ENCODE peak calls at places on chromosomes 5 and 9, in seven cellular contexts. D, Q, M, P, U, C and B are unnamed samples. For H3K36me3 and H4K20me1, the result is how much of the 10 kb centered on the place peaks cover.

GRCh38 chr5:159133041-159133741 is 33.5 kb upstream of the EBF1 start:
- DNase-seq in P (peak), Q (peak), D (peak), U (peak), C (peak), M (peak), B (no peak)

GRCh38 chr5:53087596-53087995 is 22.0 kb downstream of the MOCS2 start:
- DNase-seq in C (no peak), P (no peak), M (no peak), D (no peak), Q (no peak), U (no peak), B (no peak)

GRCh38 chr5:139492700-139493192 is 10.2 kb upstream of the STING1 start:
- DNase-seq in U (no peak), C (peak), D (peak), P (peak), Q (peak), M (peak), B (no peak)

GRCh38 chr9:138043411-138044345 is 166.1 kb downstream of the CACNA1B start:
- DNase-seq in U (no peak), P (no peak), D (no peak), Q (no peak), C (no peak), M (no peak), B (no peak)

GRCh38 chr9:127207734-127208410 is 56.7 kb upstream of the GARNL3 start:
- DNase-seq in C (no peak), U (no peak), D (no peak), Q (no peak), P (no peak), M (no peak), B (no peak)

GRCh38 chr9:36187414-36187813 is 3.3 kb upstream of the CLTA start:
- DNase-seq in Q (peak), C (peak), P (no peak), D (peak), U (peak), M (peak), B (no peak)

GRCh38 chr9:118094387-118094786 is 390.2 kb downstream of the TLR4 start:
- DNase-seq in C (no peak), P (no peak), U (no peak), M (no peak), D (no peak), Q (no peak), B (no peak)

GRCh38 chr5:176614805-176615478 is 5.0 kb upstream of the GPRIN1 start:
- DNase-seq in M (peak), C (peak), Q (peak), P (peak), D (peak), U (no peak), B (no peak)

GRCh38 chr9:6829027-6829426 is 71.3 kb downstream of the KDM4C start:
- DNase-seq in Q (no peak), C (no peak), P (peak), U (no peak), M (peak), D (peak), B (no peak)

GRCh38 chr5:143008809-143009521 is 238.8 kb downstream of the ARHGAP26 start:
- DNase-seq in M (peak), Q (peak), C (peak), P (peak), U (peak), D (peak), B (peak)

GRCh38 chr5:43281840-43282658 is 31.2 kb downstream of the HMGCS1 start:
- DNase-seq in D (peak), C (peak), U (no peak), M (peak), Q (peak), P (peak), B (no peak)

GRCh38 chr5:149455889-149456409 is 76.9 kb upstream of the IL17B start:
- DNase-seq in P (peak), C (peak), U (no peak), D (peak), M (peak), Q (peak), B (no peak)

GRCh38 chr5:87599778-87600177 is 187.0 kb upstream of the CCNH start:
- DNase-seq in U (no peak), C (no peak), P (no peak), D (no peak), M (no peak), Q (no peak), B (no peak)

GRCh38 chr5:10636363-10637142 is 72.7 kb downstream of the ANKRD33B start:
- DNase-seq in M (no peak), U (no peak), Q (no peak), C (no peak), P (no peak), D (no peak), B (no peak)

GRCh38 chr9:111896942-111897830 is 572 bp downstream of the UGCG start:
- DNase-seq in M (peak), U (no peak), P (peak), C (peak), D (no peak), Q (no peak), B (no peak)

GRCh38 chr5:135264451-135265445 is 134.3 kb downstream of the MACROH2A1 start:
- DNase-seq in Q (no peak), M (no peak), C (peak), P (no peak), U (no peak), D (peak), B (no peak)

GRCh38 chr9:122186301-122186700 is 26.6 kb downstream of the MORN5 start:
- DNase-seq in C (no peak), M (no peak), D (no peak), U (no peak), Q (no peak), P (no peak), B (no peak)

GRCh38 chr5:155250601-155251000 is 237.0 kb downstream of the KIF4B start:
- DNase-seq in Q (no peak), D (no peak), U (no peak), C (no peak), M (no peak), P (no peak), B (no peak)

GRCh38 chr9:4654084-4654483 is 8.0 kb upstream of the PLPP6 start:
- DNase-seq in M (no peak), P (no peak), D (no peak), Q (no peak), U (no peak), C (no peak), B (no peak)

GRCh38 chr5:97009212-97009898 is 73.5 kb downstream of the LNPEP start:
- DNase-seq in M (peak), U (peak), D (no peak), Q (no peak), C (no peak), P (no peak), B (no peak)

GRCh38 chr9:89160797-89161196 is 17.8 kb downstream of the SHC3 start:
- DNase-seq in U (no peak), M (no peak), D (no peak), Q (no peak), C (no peak), P (no peak), B (no peak)

GRCh38 chr5:74919487-74919886 is 53.3 kb upstream of the FAM169A start:
- DNase-seq in Q (peak), U (no peak), D (peak), M (peak), P (peak), C (peak), B (no peak)

GRCh38 chr9:2415326-2415725 is 206.3 kb upstream of the VLDLR start:
- DNase-seq in M (no peak), Q (no peak), U (no peak), D (no peak), C (no peak), P (no peak), B (no peak)

GRCh38 chr9:131809941-131810344 is 70.1 kb upstream of the RAPGEF1 start:
- DNase-seq in M (peak), U (no peak), C (peak), Q (peak), P (peak), D (peak), B (no peak)

GRCh38 chr5:40258205-40258604 is 421.5 kb upstream of the PTGER4 start:
- DNase-seq in M (no peak), C (no peak), U (no peak), D (no peak), P (no peak), Q (no peak), B (peak)

GRCh38 chr5:115369430-115370144 is 73.1 kb upstream of the CCDC112 start:
- DNase-seq in P (no peak), Q (no peak), M (no peak), C (no peak), U (no peak), D (no peak), B (no peak)

GRCh38 chr5:43416233-43416987 is 4.2 kb upstream of the CCL28 start:
- DNase-seq in M (no peak), U (no peak), P (no peak), D (no peak), C (peak), Q (peak), B (no peak)

GRCh38 chr9:86821011-86821845 is 126.1 kb downstream of the GAS1 start:
- DNase-seq in D (peak), Q (peak), C (peak), U (no peak), M (peak), P (no peak), B (no peak)

GRCh38 chr5:88681402-88681801 is 201.6 kb downstream of the MEF2C start:
- DNase-seq in C (no peak), D (no peak), Q (no peak), M (no peak), P (no peak), U (no peak), B (no peak)

GRCh38 chr9:20526500-20527319 is 95.6 kb downstream of the MLLT3 start:
- DNase-seq in C (peak), M (peak), D (peak), P (no peak), U (peak), Q (peak), B (no peak)

GRCh38 chr9:23123048-23123632 is 676.5 kb downstream of the DMRTA1 start:
- DNase-seq in C (peak), Q (peak), M (peak), D (peak), P (peak), U (no peak), B (peak)

GRCh38 chr9:34957492-34958410 is at the start of gene PHF24:
- DNase-seq in U (no peak), Q (no peak), P (no peak), D (no peak), C (no peak), M (peak), B (no peak)

GRCh38 chr9:98142182-98142924 is 23.3 kb upstream of the TRIM14 start:
- DNase-seq in D (no peak), Q (no peak), C (no peak), P (peak), M (no peak), U (no peak), B (no peak)

GRCh38 chr5:127450046-127450445 is 67.4 kb upstream of the PRRC1 start:
- DNase-seq in U (no peak), D (no peak), M (no peak), C (no peak), Q (no peak), P (no peak), B (no peak)

GRCh38 chr9:123883634-123884033 is 46.3 kb downstream of the DENND1A start:
- DNase-seq in Q (no peak), M (peak), D (peak), C (peak), U (no peak), P (peak), B (no peak)

GRCh38 chr5:154118832-154119442 is 71.6 kb upstream of the GALNT10 start:
- DNase-seq in P (peak), D (peak), Q (peak), M (peak), C (peak), U (no peak), B (no peak)

GRCh38 chr5:129003232-129003631 is 37.9 kb downstream of the SLC27A6 start:
- DNase-seq in M (no peak), U (no peak), Q (peak), C (peak), P (peak), D (no peak), B (no peak)

GRCh38 chr9:134818000-134818568 is 62.5 kb upstream of the FCN2 start:
- DNase-seq in Q (no peak), C (no peak), M (no peak), P (no peak), U (no peak), D (no peak), B (no peak)

GRCh38 chr9:134823623-134824022 is 57.0 kb upstream of the FCN2 start:
- DNase-seq in M (no peak), Q (no peak), C (no peak), D (no peak), U (no peak), P (no peak), B (no peak)

GRCh38 chr9:134818591-134818990 is 62.0 kb upstream of the FCN2 start:
- DNase-seq in D (no peak), P (no peak), M (no peak), Q (no peak), C (no peak), U (no peak), B (no peak)

GRCh38 chr9:134822541-134822940 is 58.1 kb upstream of the FCN2 start:
- DNase-seq in Q (no peak), C (no peak), M (no peak), P (no peak), D (no peak), U (no peak), B (no peak)

DNA sequence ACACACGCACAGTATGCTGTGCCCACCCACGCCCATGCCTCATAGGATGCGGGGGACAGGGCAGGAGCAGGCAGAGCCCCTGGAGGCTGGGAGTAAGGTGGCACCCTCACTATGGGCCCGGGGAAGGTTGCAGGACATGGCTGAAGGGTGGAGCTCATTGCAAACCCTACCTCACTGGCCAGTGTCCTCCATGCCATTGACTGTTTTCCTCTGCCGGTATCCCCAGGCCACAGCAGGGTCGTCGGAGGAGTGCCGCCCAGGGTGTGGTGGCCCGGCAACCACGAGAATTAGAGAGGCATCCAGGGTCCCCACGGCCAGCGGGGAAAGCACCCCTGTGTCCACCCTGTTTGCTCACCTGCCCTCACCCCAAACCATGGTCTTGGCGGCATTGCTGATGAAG is 59.7 kb upstream of the FCN2 start:
- DNase-seq in M (no peak), D (no peak), C (no peak), U (no peak), P (no peak), Q (no peak), B (no peak)
- H3K36me3 ChIP-seq in M (half or more), D (half or more), C (half or more), U (under half), P (under half), Q (half or more), B (under half)

GRCh38 chr9:38048319-38048969 is 20.6 kb downstream of the SHB start:
- DNase-seq in P (no peak), M (peak), Q (peak), C (peak), U (no peak), D (peak), B (no peak)
- H3K27ac ChIP-seq in P (peak), M (peak), Q (peak), C (peak), U (no peak), D (peak), B (no peak)

DNA sequence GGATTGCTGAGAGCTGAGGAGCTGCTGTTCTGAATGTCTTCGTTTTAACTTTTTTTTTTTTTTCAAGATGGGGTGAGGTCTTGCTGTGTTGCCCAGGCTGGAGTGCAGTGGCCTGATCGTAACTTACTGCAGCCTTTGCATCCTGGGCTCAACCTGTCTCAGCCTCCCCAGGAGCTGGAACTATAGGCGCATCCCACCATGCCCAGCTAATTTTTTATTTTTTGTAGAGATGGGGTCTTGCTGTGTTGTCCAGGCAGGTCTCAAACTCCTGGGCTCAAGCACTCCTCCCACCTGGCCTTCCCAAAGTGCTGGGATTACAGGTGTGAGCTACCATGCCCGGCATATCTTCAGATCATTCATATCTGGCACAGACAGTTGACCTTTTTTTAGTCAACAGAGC is 46.5 kb downstream of the TRIO start:
- DNase-seq in D (no peak), C (no peak), P (no peak), Q (no peak), M (no peak), U (no peak), B (no peak)
- H4K20me1 ChIP-seq in D (half or more), C (under half), P (under half), Q (under half), M (under half), U (under half), B (under half)

GRCh38 chr5:124719346-124719967 is 27.0 kb downstream of the ZNF608 start:
- DNase-seq in P (no peak), C (no peak), M (no peak), U (no peak), D (no peak), Q (no peak), B (no peak)
- H3K36me3 ChIP-seq in P (under half), C (under half), M (under half), U (under half), D (under half), Q (under half), B (under half)